ENCODE peak calls at places on chromosome 22, in eight cellular contexts. One of them, this sample, is unnamed.

GRCh38 chr22:38422615-38423511 is 32.1 kb downstream of the KCNJ4 start:
- DNase-seq in MG63: no peak
- DNase-seq in left ventricle myocardium inferior: no peak
- DNase-seq in NT2/D1: no peak
- DNase-seq in AG04450: no peak
- DNase-seq in pancreas: peak; percentile 63
- DNase-seq in CD8-positive, alpha-beta memory T cell: no peak
- DNase-seq in testis: no peak
- DNase-seq in this sample: no peak

GRCh38 chr22:44330727-44331660 is 18.2 kb upstream of the SHISAL1 start:
- DNase-seq in MG63: peak; percentile 37
- DNase-seq in NT2/D1: no peak
- DNase-seq in left ventricle myocardium inferior: no peak
- DNase-seq in pancreas: peak; percentile 48
- DNase-seq in CD8-positive, alpha-beta memory T cell: no peak
- DNase-seq in AG04450: no peak
- DNase-seq in testis: no peak
- DNase-seq in this sample: no peak

GRCh38 chr22:44125421-44125820 is 55.3 kb upstream of the PARVG start:
- DNase-seq in AG04450: no peak
- DNase-seq in CD8-positive, alpha-beta memory T cell: no peak
- DNase-seq in NT2/D1: no peak
- DNase-seq in pancreas: no peak
- DNase-seq in MG63: no peak
- DNase-seq in testis: no peak
- DNase-seq in left ventricle myocardium inferior: no peak
- DNase-seq in this sample: no peak

GRCh38 chr22:28129319-28129962 is 210.4 kb upstream of the PITPNB start:
- DNase-seq in NT2/D1: peak; percentile 74
- DNase-seq in left ventricle myocardium inferior: no peak
- DNase-seq in testis: no peak
- DNase-seq in CD8-positive, alpha-beta memory T cell: no peak
- DNase-seq in pancreas: no peak
- DNase-seq in AG04450: no peak
- DNase-seq in MG63: no peak
- DNase-seq in this sample: no peak

GRCh38 chr22:36212896-36213295 is 11.3 kb upstream of the APOL4 start:
- DNase-seq in left ventricle myocardium inferior: no peak
- DNase-seq in MG63: no peak
- DNase-seq in CD8-positive, alpha-beta memory T cell: no peak
- DNase-seq in testis: no peak
- DNase-seq in pancreas: no peak
- DNase-seq in AG04450: no peak
- DNase-seq in NT2/D1: no peak
- DNase-seq in this sample: no peak

GRCh38 chr22:32378703-32379272 is 21.1 kb downstream of the RFPL3 start:
- DNase-seq in testis: peak; percentile 62
- DNase-seq in pancreas: no peak
- DNase-seq in left ventricle myocardium inferior: no peak
- DNase-seq in CD8-positive, alpha-beta memory T cell: no peak
- DNase-seq in AG04450: no peak
- DNase-seq in MG63: peak; percentile 43
- DNase-seq in NT2/D1: peak; percentile 46
- DNase-seq in this sample: peak; percentile 27

GRCh38 chr22:40973144-40973543 is 22.0 kb downstream of the RBX1 start:
- DNase-seq in CD8-positive, alpha-beta memory T cell: no peak
- DNase-seq in testis: no peak
- DNase-seq in left ventricle myocardium inferior: no peak
- DNase-seq in MG63: no peak
- DNase-seq in pancreas: no peak
- DNase-seq in AG04450: no peak
- DNase-seq in NT2/D1: no peak
- DNase-seq in this sample: no peak

GRCh38 chr22:43327039-43327438 is 16.1 kb downstream of the SCUBE1 start:
- DNase-seq in testis: no peak
- DNase-seq in CD8-positive, alpha-beta memory T cell: no peak
- DNase-seq in AG04450: no peak
- DNase-seq in MG63: no peak
- DNase-seq in pancreas: no peak
- DNase-seq in NT2/D1: no peak
- DNase-seq in left ventricle myocardium inferior: no peak
- DNase-seq in this sample: no peak

GRCh38 chr22:23137905-23138520 is 3.8 kb downstream of the RSPH14 start:
- DNase-seq in AG04450: no peak
- DNase-seq in CD8-positive, alpha-beta memory T cell: peak; percentile 73
- DNase-seq in MG63: no peak
- DNase-seq in pancreas: no peak
- DNase-seq in left ventricle myocardium inferior: no peak
- DNase-seq in NT2/D1: no peak
- DNase-seq in testis: no peak
- DNase-seq in this sample: peak; percentile 81

GRCh38 chr22:23750374-23750743 is 553 bp downstream of the ZNF70 start:
- DNase-seq in left ventricle myocardium inferior: no peak
- DNase-seq in NT2/D1: no peak
- DNase-seq in CD8-positive, alpha-beta memory T cell: no peak
- DNase-seq in AG04450: no peak
- DNase-seq in testis: no peak
- DNase-seq in pancreas: no peak
- DNase-seq in MG63: no peak
- DNase-seq in this sample: no peak

GRCh38 chr22:17627961-17628303 is 617 bp downstream of the ATP6V1E1 start:
- DNase-seq in MG63: peak; percentile 13
- DNase-seq in pancreas: no peak
- DNase-seq in testis: no peak
- DNase-seq in AG04450: no peak
- DNase-seq in NT2/D1: no peak
- DNase-seq in CD8-positive, alpha-beta memory T cell: no peak
- DNase-seq in left ventricle myocardium inferior: no peak
- DNase-seq in this sample: no peak

GRCh38 chr22:38766076-38766777 is 10.4 kb upstream of the SUN2 start:
- DNase-seq in left ventricle myocardium inferior: peak; percentile 38
- DNase-seq in testis: peak; percentile 76
- DNase-seq in pancreas: peak; percentile 86
- DNase-seq in MG63: peak; percentile 81
- DNase-seq in NT2/D1: peak; percentile 22
- DNase-seq in AG04450: no peak
- DNase-seq in CD8-positive, alpha-beta memory T cell: peak; percentile 47
- DNase-seq in this sample: peak; percentile 35

GRCh38 chr22:27717094-27717493 is 84.5 kb downstream of the MN1 start:
- DNase-seq in left ventricle myocardium inferior: no peak
- DNase-seq in NT2/D1: no peak
- DNase-seq in testis: no peak
- DNase-seq in MG63: no peak
- DNase-seq in CD8-positive, alpha-beta memory T cell: no peak
- DNase-seq in AG04450: no peak
- DNase-seq in pancreas: no peak
- DNase-seq in this sample: no peak

GRCh38 chr22:19787849-19788141 is 27.2 kb downstream of the TBX1 start:
- DNase-seq in pancreas: peak; percentile 41
- DNase-seq in MG63: no peak
- DNase-seq in AG04450: no peak
- DNase-seq in CD8-positive, alpha-beta memory T cell: no peak
- DNase-seq in left ventricle myocardium inferior: no peak
- DNase-seq in testis: no peak
- DNase-seq in NT2/D1: no peak
- DNase-seq in this sample: no peak

GRCh38 chr22:44582016-44582415 is 84.0 kb upstream of the RTL6 start:
- DNase-seq in MG63: no peak
- DNase-seq in testis: no peak
- DNase-seq in pancreas: no peak
- DNase-seq in CD8-positive, alpha-beta memory T cell: no peak
- DNase-seq in NT2/D1: no peak
- DNase-seq in AG04450: no peak
- DNase-seq in left ventricle myocardium inferior: no peak
- DNase-seq in this sample: no peak

GRCh38 chr22:40714514-40714966 is 35.3 kb downstream of the MCHR1 start:
- DNase-seq in pancreas: no peak
- DNase-seq in AG04450: peak; percentile 34
- DNase-seq in MG63: no peak
- DNase-seq in CD8-positive, alpha-beta memory T cell: no peak
- DNase-seq in left ventricle myocardium inferior: no peak
- DNase-seq in NT2/D1: no peak
- DNase-seq in testis: no peak
- DNase-seq in this sample: no peak

GRCh38 chr22:49351761-49352221 is 475.9 kb downstream of the BRD1 start:
- DNase-seq in pancreas: no peak
- DNase-seq in left ventricle myocardium inferior: no peak
- DNase-seq in CD8-positive, alpha-beta memory T cell: no peak
- DNase-seq in AG04450: no peak
- DNase-seq in NT2/D1: no peak
- DNase-seq in MG63: no peak
- DNase-seq in testis: no peak
- DNase-seq in this sample: no peak

GRCh38 chr22:49353185-49353584 is 474.5 kb downstream of the BRD1 start:
- DNase-seq in testis: no peak
- DNase-seq in CD8-positive, alpha-beta memory T cell: no peak
- DNase-seq in left ventricle myocardium inferior: no peak
- DNase-seq in MG63: no peak
- DNase-seq in NT2/D1: no peak
- DNase-seq in AG04450: no peak
- DNase-seq in pancreas: no peak
- DNase-seq in this sample: no peak

GRCh38 chr22:49354516-49355205 is 473.0 kb downstream of the BRD1 start:
- DNase-seq in MG63: no peak
- DNase-seq in pancreas: no peak
- DNase-seq in testis: no peak
- DNase-seq in CD8-positive, alpha-beta memory T cell: no peak
- DNase-seq in AG04450: no peak
- DNase-seq in NT2/D1: no peak
- DNase-seq in left ventricle myocardium inferior: no peak
- DNase-seq in this sample: no peak

GRCh38 chr22:49350441-49351121 is 477.1 kb downstream of the BRD1 start:
- DNase-seq in AG04450: no peak
- DNase-seq in MG63: peak; percentile 16
- DNase-seq in left ventricle myocardium inferior: no peak
- DNase-seq in NT2/D1: no peak
- DNase-seq in CD8-positive, alpha-beta memory T cell: no peak
- DNase-seq in testis: no peak
- DNase-seq in pancreas: no peak
- DNase-seq in this sample: no peak

DNA sequence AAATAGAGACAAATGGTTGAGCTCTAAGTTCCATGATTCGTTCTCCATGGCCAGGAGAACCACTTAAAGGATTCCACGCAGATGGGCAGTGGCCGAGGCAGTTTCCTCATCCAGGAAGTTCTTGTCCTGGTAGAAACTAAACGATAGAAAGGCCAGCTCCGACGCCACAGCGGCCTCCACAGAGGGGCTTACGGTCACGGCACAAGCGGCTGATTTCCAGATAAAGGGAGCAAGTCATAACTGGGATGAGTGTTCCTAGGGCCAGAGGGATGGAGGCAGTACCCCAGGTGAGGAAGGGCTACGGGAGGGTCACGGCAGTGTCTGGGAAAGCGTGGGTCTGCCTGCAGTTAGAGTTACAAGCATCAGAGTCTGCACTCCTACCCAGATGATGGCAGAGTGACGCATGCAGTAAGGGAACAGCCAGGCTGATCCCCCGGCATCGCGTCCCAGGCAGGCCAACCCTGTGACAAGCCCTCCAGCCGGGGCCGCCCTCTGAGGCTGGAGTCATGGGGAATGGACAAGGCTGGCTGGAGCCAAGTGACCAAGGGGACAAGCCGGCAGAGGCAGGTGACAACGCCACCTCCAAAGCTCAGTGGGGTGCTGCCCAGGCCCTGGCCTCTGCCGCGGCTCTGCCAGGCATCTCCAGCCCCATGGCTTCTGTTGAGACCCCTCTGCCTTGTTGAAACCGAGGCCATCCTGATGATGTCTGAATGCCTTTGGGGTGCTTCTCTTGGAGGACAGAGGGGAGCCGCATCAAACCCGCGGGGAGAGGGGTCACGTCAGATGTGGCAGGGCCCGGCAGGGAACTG is 475.1 kb downstream of the BRD1 start:
- DNase-seq in testis: no peak
- DNase-seq in AG04450: no peak
- DNase-seq in MG63: no peak
- DNase-seq in NT2/D1: no peak
- DNase-seq in CD8-positive, alpha-beta memory T cell: no peak
- DNase-seq in pancreas: no peak
- DNase-seq in left ventricle myocardium inferior: no peak
- DNase-seq in this sample: no peak
- H3K9me3 ChIP-seq in testis: no peaks in the 10 kb centered on the region
- H3K9me3 ChIP-seq in AG04450: peaks cover 87% of the 10 kb centered on the region
- H3K9me3 ChIP-seq in MG63: no peaks in the 10 kb centered on the region
- H3K9me3 ChIP-seq in NT2/D1: no peaks in the 10 kb centered on the region
- H3K9me3 ChIP-seq in CD8-positive, alpha-beta memory T cell: no peaks in the 10 kb centered on the region
- H3K9me3 ChIP-seq in pancreas: no peaks in the 10 kb centered on the region
- H3K9me3 ChIP-seq in left ventricle myocardium inferior: no peaks in the 10 kb centered on the region
- H3K9me3 ChIP-seq in this sample: no peaks in the 10 kb centered on the region

GRCh38 chr22:47420211-47420610 is 657.8 kb downstream of the TBC1D22A start:
- DNase-seq in CD8-positive, alpha-beta memory T cell: no peak
- DNase-seq in left ventricle myocardium inferior: no peak
- DNase-seq in NT2/D1: no peak
- DNase-seq in pancreas: no peak
- DNase-seq in MG63: no peak
- DNase-seq in testis: no peak
- DNase-seq in AG04450: no peak
- DNase-seq in this sample: no peak
- H3K9me3 ChIP-seq in CD8-positive, alpha-beta memory T cell: no peaks in the 10 kb centered on the region
- H3K9me3 ChIP-seq in left ventricle myocardium inferior: peaks cover 9% of the 10 kb centered on the region
- H3K9me3 ChIP-seq in NT2/D1: no peaks in the 10 kb centered on the region
- H3K9me3 ChIP-seq in pancreas: no peaks in the 10 kb centered on the region
- H3K9me3 ChIP-seq in MG63: no peaks in the 10 kb centered on the region
- H3K9me3 ChIP-seq in testis: no peaks in the 10 kb centered on the region
- H3K9me3 ChIP-seq in AG04450: peaks cover 19% of the 10 kb centered on the region
- H3K9me3 ChIP-seq in this sample: no peaks in the 10 kb centered on the region

DNA sequence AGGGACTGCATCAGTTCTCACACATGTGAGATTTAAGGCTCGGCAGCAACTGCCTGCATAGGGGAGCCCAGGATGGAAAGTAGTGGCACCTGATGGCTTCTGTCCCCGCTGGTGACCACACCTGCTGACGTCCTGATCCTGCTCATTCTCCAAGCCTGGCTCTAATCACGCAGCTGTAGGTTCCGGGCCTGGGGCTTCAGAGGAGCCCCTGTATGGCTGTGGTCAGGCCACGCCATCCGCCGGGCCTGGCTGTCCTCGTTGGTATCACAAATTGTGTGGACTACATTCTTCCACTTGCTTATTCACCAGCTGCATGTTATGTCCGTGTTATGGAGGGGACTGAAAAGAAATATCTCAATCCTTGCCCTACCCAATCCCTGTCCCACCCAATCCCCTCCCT is 580.0 kb downstream of the TBC1D22A start:
- DNase-seq in MG63: no peak
- DNase-seq in pancreas: no peak
- DNase-seq in AG04450: no peak
- DNase-seq in NT2/D1: no peak
- DNase-seq in testis: no peak
- DNase-seq in CD8-positive, alpha-beta memory T cell: no peak
- DNase-seq in left ventricle myocardium inferior: no peak
- DNase-seq in this sample: no peak
- H3K9me3 ChIP-seq in MG63: no peaks in the 10 kb centered on the region
- H3K9me3 ChIP-seq in pancreas: no peaks in the 10 kb centered on the region
- H3K9me3 ChIP-seq in AG04450: no peaks in the 10 kb centered on the region
- H3K9me3 ChIP-seq in NT2/D1: no peaks in the 10 kb centered on the region
- H3K9me3 ChIP-seq in testis: no peaks in the 10 kb centered on the region
- H3K9me3 ChIP-seq in CD8-positive, alpha-beta memory T cell: no peaks in the 10 kb centered on the region
- H3K9me3 ChIP-seq in left ventricle myocardium inferior: peaks cover 13% of the 10 kb centered on the region
- H3K9me3 ChIP-seq in this sample: no peaks in the 10 kb centered on the region

DNA sequence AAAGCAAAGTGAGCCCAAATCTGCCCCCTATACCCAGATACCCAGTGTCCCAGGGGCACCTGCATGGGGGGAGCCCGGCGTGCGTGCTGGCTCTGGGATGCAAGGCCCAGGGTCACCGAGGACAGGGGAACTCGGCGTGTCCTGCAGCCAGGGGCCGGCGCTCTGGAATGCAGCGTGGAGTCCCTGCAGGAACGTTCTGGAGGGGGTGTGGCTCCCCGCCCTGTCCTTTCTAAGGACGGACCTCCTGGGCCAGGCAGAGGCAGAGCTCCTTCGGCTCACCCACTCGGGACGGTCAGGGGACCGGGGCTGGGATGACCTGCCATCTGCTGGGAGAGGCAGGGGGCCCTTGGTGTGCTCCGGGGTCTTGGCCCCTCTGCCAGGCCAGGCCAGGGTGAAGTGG is 1196.8 kb downstream of the BRD1 start:
- DNase-seq in NT2/D1: no peak
- DNase-seq in pancreas: no peak
- DNase-seq in CD8-positive, alpha-beta memory T cell: no peak
- DNase-seq in MG63: no peak
- DNase-seq in testis: no peak
- DNase-seq in left ventricle myocardium inferior: no peak
- DNase-seq in AG04450: no peak
- DNase-seq in this sample: no peak
- H3K9me3 ChIP-seq in NT2/D1: no peaks in the 10 kb centered on the region
- H3K9me3 ChIP-seq in pancreas: no peaks in the 10 kb centered on the region
- H3K9me3 ChIP-seq in CD8-positive, alpha-beta memory T cell: no peaks in the 10 kb centered on the region
- H3K9me3 ChIP-seq in MG63: no peaks in the 10 kb centered on the region
- H3K9me3 ChIP-seq in testis: no peaks in the 10 kb centered on the region
- H3K9me3 ChIP-seq in left ventricle myocardium inferior: no peaks in the 10 kb centered on the region
- H3K9me3 ChIP-seq in AG04450: peaks cover 86% of the 10 kb centered on the region
- H3K9me3 ChIP-seq in this sample: no peaks in the 10 kb centered on the region